ENCODE peak calls at places on chromosomes 4 and X, in five cellular contexts. E is K562, R is HepG2, J is NT2/D1, H is SK-N-SH. T is an unnamed sample.

GRCh38 chr4:78168029-78168428 is 110.9 kb downstream of the FRAS1 start:
- DNase-seq in E (no peak), R (peak; percentile 39), J (no peak), H (no peak), T (no peak)

GRCh38 chr4:93829531-93830089 is 1.1 kb downstream of the ATOH1 start:
- DNase-seq in E (no peak), R (no peak), J (no peak), H (peak; percentile 54), T (no peak)

GRCh38 chr4:151169900-151170299 is 70.5 kb downstream of the RPS3A start:
- DNase-seq in E (no peak), R (no peak), J (no peak), H (peak; percentile 9), T (no peak)

GRCh38 chr4:109079177-109079576 is 223.3 kb downstream of the COL25A1 start:
- DNase-seq in E (no peak), R (no peak), J (no peak), H (no peak), T (no peak)

GRCh38 chr4:83490876-83491450 is 6.1 kb upstream of the ABRAXAS1 start:
- DNase-seq in E (peak; percentile 68), R (peak; percentile 34), J (no peak), H (peak; percentile 64), T (no peak)

GRCh38 chr4:154503598-154503997 is 12.0 kb upstream of the DCHS2 start:
- DNase-seq in E (peak; percentile 58), R (peak; percentile 37), J (no peak), H (peak; percentile 17), T (no peak)

GRCh38 chr4:177901786-177902185 is 459.5 kb upstream of the AGA start:
- DNase-seq in E (no peak), R (no peak), J (no peak), H (no peak), T (no peak)

GRCh38 chrX:110418220-110418856 is 59.7 kb downstream of the RTL9 start:
- DNase-seq in E (peak; percentile 59), R (no peak), J (no peak), H (peak; percentile 22), T (no peak)

GRCh38 chrX:85326234-85327059 is 53.0 kb downstream of the POF1B start:
- DNase-seq in E (no peak), R (no peak), J (no peak), H (no peak), T (no peak)

GRCh38 chr4:180285796-180286195 is 1957.4 kb upstream of the TENM3 start:
- DNase-seq in E (no peak), R (no peak), J (no peak), H (no peak), T (no peak)

GRCh38 chr4:55256787-55257186 is 89.3 kb upstream of the SRD5A3 start:
- DNase-seq in E (no peak), R (no peak), J (no peak), H (peak; percentile 10), T (no peak)

GRCh38 chr4:168163106-168163505 is 70.8 kb downstream of the ANXA10 start:
- DNase-seq in E (no peak), R (no peak), J (no peak), H (no peak), T (no peak)

GRCh38 chr4:168167714-168168284 is 75.5 kb downstream of the ANXA10 start:
- DNase-seq in E (no peak), R (no peak), J (no peak), H (no peak), T (no peak)

GRCh38 chr4:168164915-168165548 is 72.7 kb downstream of the ANXA10 start:
- DNase-seq in E (no peak), R (peak; percentile 20), J (no peak), H (no peak), T (no peak)

DNA sequence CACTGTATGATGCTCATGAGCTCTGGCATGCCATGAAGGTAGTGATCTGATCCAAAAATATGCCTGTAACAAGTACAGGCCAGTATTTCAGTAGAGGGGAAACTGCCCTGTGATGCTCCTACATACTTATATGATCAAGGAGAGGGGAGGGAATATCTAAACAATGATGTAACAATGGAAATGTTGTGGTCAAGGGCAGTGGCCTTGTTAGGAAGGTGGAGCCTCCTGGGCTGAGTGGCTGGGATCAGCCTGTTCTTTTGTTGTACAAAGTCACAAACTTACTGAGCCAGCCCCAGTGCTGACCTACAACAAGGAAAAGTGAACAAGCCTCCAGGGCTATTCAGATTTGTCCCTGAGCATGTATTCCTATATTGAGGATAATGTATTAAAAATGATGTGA is 70.3 kb downstream of the ANXA10 start:
- DNase-seq in E (no peak), R (no peak), J (no peak), H (no peak), T (no peak)
- TF ChIP-seq YY1 in E (no peak), R (no peak), J (no peak), H (no peak), T (no peak)

DNA sequence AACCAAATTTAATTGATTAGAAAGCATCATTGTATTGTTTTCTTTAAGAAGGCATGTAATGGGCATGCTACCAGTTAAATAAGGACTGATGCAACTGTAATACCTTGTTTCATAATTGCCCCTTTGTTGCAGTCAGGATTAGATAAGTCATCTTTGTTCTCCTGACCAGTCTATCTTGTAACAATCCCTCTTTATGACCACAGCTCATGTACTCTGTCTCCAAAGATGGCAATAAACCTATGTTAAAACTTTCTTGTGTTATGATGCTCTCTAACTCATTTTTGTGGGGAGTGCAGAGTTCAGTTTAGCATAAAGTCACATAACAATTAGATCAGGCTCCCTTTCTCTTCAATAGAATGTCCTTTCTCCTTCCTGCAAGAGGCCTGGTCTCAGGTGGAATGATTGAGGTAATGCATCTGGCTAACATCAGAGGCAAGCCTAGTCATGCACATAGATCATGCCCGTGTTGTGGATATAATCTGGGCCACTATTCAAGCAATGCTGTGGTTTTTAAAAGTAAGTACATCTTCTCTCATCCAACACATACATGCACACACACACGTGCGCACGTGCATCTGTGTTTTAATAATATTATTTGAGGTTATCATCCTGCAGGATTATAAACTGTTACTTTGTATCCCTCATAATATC is 45.6 kb downstream of the TMEM154 start:
- DNase-seq in E (no peak), R (peak; percentile 65), J (no peak), H (no peak), T (no peak)
- TF ChIP-seq YY1 in E (no peak), R (no peak), J (no peak), H (no peak), T (no peak)

DNA sequence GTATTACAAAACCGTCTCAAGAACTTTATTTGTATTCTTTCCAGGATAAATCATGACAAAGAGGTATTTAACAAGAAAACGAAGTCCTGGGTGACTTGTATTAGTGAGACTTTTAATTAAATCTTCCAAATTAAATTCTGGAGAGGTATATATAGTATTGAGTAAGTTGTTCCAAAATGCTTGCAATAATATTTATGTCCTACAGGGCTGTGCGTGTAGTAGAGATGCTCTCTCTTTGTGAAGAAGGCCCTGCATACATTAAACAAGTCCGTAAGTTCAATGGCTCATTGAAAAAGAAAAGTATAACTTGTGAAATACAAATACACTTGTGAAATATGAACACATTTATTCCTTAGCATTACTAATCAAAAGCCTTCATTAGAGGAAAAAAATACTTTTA is 211.4 kb downstream of the ARHGAP24 start:
- DNase-seq in E (no peak), R (no peak), J (no peak), H (no peak), T (no peak)
- TF ChIP-seq YY1 in E (no peak), R (no peak), J (no peak), H (no peak), T (no peak)

DNA sequence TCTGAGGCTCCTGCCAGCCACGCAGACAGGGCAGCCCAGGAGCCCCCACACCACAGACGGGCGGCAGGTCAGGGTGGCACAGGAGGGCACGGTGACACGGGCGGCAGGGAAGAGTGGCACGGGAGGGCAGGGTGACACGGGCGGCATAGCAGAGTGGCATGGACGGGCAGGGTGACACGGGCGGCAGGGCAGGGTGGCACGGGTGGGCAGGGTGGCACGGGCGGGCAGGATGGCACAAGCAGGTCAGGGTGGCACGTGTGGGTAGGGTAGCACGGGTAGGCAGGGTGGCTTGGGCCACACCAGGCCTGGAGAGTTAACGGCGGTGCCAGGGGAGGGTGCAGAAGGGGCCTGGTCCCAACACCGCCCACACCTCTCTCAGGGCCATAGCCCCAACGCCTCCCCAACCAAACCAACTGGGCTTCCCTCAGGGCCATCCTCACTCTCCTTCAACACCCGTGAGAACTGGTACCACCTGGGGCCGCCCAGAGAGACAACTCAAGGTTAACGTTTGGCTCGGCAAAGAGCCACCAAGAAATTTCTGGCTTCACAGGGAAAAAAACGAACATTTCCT is 3.4 kb downstream of the CTBP1 start:
- DNase-seq in E (no peak), R (no peak), J (no peak), H (peak; percentile 27), T (no peak)
- TF ChIP-seq YY1 in E (no peak), R (no peak), J (no peak), H (no peak), T (no peak)